ENCODE peak calls at places on chromosome 9, in seven cellular contexts. One of them, this sample, is unnamed.

GRCh38 chr9:111483419-111483861 is 743 bp downstream of the ECPAS start:
- DNase-seq in SK-N-SH: peak
- DNase-seq in WERI-Rb-1: peak
- DNase-seq in Panc1: no peak
- DNase-seq in CD8-positive, alpha-beta T cell: peak
- DNase-seq in ascending aorta: no peak
- DNase-seq in cardiac muscle cell: peak
- DNase-seq in this sample: no peak

GRCh38 chr9:114546851-114547250 is 40.7 kb upstream of the ATP6V1G1 start:
- DNase-seq in Panc1: no peak
- DNase-seq in SK-N-SH: no peak
- DNase-seq in cardiac muscle cell: no peak
- DNase-seq in WERI-Rb-1: no peak
- DNase-seq in ascending aorta: no peak
- DNase-seq in CD8-positive, alpha-beta T cell: no peak
- DNase-seq in this sample: no peak

GRCh38 chr9:33750307-33750838 is 45.0 kb upstream of the PRSS3 start:
- DNase-seq in SK-N-SH: peak
- DNase-seq in CD8-positive, alpha-beta T cell: peak
- DNase-seq in Panc1: no peak
- DNase-seq in cardiac muscle cell: peak
- DNase-seq in ascending aorta: no peak
- DNase-seq in WERI-Rb-1: no peak
- DNase-seq in this sample: no peak

GRCh38 chr9:134895849-134896833 is 15.5 kb downstream of the FCN2 start:
- DNase-seq in SK-N-SH: no peak
- DNase-seq in cardiac muscle cell: peak
- DNase-seq in CD8-positive, alpha-beta T cell: no peak
- DNase-seq in Panc1: no peak
- DNase-seq in WERI-Rb-1: no peak
- DNase-seq in ascending aorta: no peak
- DNase-seq in this sample: peak

GRCh38 chr9:25260056-25260455 is 418.2 kb downstream of the TUSC1 start:
- DNase-seq in WERI-Rb-1: no peak
- DNase-seq in CD8-positive, alpha-beta T cell: no peak
- DNase-seq in ascending aorta: no peak
- DNase-seq in SK-N-SH: no peak
- DNase-seq in Panc1: no peak
- DNase-seq in cardiac muscle cell: no peak
- DNase-seq in this sample: no peak

GRCh38 chr9:122125891-122126331 is 32.8 kb upstream of the TTLL11 start:
- DNase-seq in Panc1: no peak
- DNase-seq in CD8-positive, alpha-beta T cell: no peak
- DNase-seq in ascending aorta: no peak
- DNase-seq in cardiac muscle cell: no peak
- DNase-seq in WERI-Rb-1: peak
- DNase-seq in SK-N-SH: peak
- DNase-seq in this sample: no peak

GRCh38 chr9:19533373-19533772 is 124.6 kb downstream of the ACER2 start:
- DNase-seq in ascending aorta: no peak
- DNase-seq in Panc1: no peak
- DNase-seq in WERI-Rb-1: no peak
- DNase-seq in CD8-positive, alpha-beta T cell: no peak
- DNase-seq in cardiac muscle cell: no peak
- DNase-seq in SK-N-SH: no peak
- DNase-seq in this sample: no peak

GRCh38 chr9:121317737-121318630 is 50.0 kb downstream of the GSN start:
- DNase-seq in WERI-Rb-1: no peak
- DNase-seq in Panc1: no peak
- DNase-seq in CD8-positive, alpha-beta T cell: no peak
- DNase-seq in cardiac muscle cell: no peak
- DNase-seq in ascending aorta: no peak
- DNase-seq in SK-N-SH: no peak
- DNase-seq in this sample: no peak

GRCh38 chr9:107539427-107540154 is 50.0 kb upstream of the KLF4 start:
- DNase-seq in WERI-Rb-1: no peak
- DNase-seq in CD8-positive, alpha-beta T cell: no peak
- DNase-seq in cardiac muscle cell: peak
- DNase-seq in Panc1: no peak
- DNase-seq in ascending aorta: no peak
- DNase-seq in SK-N-SH: no peak
- DNase-seq in this sample: no peak

GRCh38 chr9:137163101-137163661 is 6.7 kb downstream of the LRRC26 start:
- DNase-seq in cardiac muscle cell: peak
- DNase-seq in ascending aorta: no peak
- DNase-seq in CD8-positive, alpha-beta T cell: no peak
- DNase-seq in SK-N-SH: no peak
- DNase-seq in WERI-Rb-1: no peak
- DNase-seq in Panc1: no peak
- DNase-seq in this sample: no peak

GRCh38 chr9:112174965-112175795 is at the start of gene SUSD1:
- DNase-seq in Panc1: no peak
- DNase-seq in SK-N-SH: peak
- DNase-seq in ascending aorta: no peak
- DNase-seq in WERI-Rb-1: peak
- DNase-seq in cardiac muscle cell: peak
- DNase-seq in CD8-positive, alpha-beta T cell: peak
- DNase-seq in this sample: peak

GRCh38 chr9:134571946-134572914 is 69.4 kb upstream of the COL5A1 start:
- DNase-seq in WERI-Rb-1: no peak
- DNase-seq in ascending aorta: no peak
- DNase-seq in cardiac muscle cell: no peak
- DNase-seq in SK-N-SH: no peak
- DNase-seq in Panc1: no peak
- DNase-seq in CD8-positive, alpha-beta T cell: peak
- DNase-seq in this sample: peak

GRCh38 chr9:124635285-124635684 is 128.1 kb upstream of the NR5A1 start:
- DNase-seq in SK-N-SH: no peak
- DNase-seq in CD8-positive, alpha-beta T cell: no peak
- DNase-seq in cardiac muscle cell: no peak
- DNase-seq in ascending aorta: no peak
- DNase-seq in Panc1: no peak
- DNase-seq in WERI-Rb-1: no peak
- DNase-seq in this sample: no peak

GRCh38 chr9:33676746-33677505 is 118.4 kb upstream of the PRSS3 start:
- DNase-seq in ascending aorta: no peak
- DNase-seq in cardiac muscle cell: peak
- DNase-seq in Panc1: no peak
- DNase-seq in CD8-positive, alpha-beta T cell: peak
- DNase-seq in SK-N-SH: peak
- DNase-seq in WERI-Rb-1: peak
- DNase-seq in this sample: peak

GRCh38 chr9:89890326-89890980 is 285.6 kb downstream of the GADD45G start:
- DNase-seq in Panc1: no peak
- DNase-seq in WERI-Rb-1: no peak
- DNase-seq in ascending aorta: no peak
- DNase-seq in SK-N-SH: no peak
- DNase-seq in CD8-positive, alpha-beta T cell: no peak
- DNase-seq in cardiac muscle cell: no peak
- DNase-seq in this sample: no peak

GRCh38 chr9:94819161-94819677 is 92.7 kb downstream of the AOPEP start:
- DNase-seq in cardiac muscle cell: no peak
- DNase-seq in Panc1: no peak
- DNase-seq in ascending aorta: no peak
- DNase-seq in WERI-Rb-1: no peak
- DNase-seq in CD8-positive, alpha-beta T cell: no peak
- DNase-seq in SK-N-SH: peak
- DNase-seq in this sample: no peak

GRCh38 chr9:116697341-116697740 is 10.2 kb downstream of the TRIM32 start:
- DNase-seq in ascending aorta: no peak
- DNase-seq in cardiac muscle cell: no peak
- DNase-seq in WERI-Rb-1: no peak
- DNase-seq in CD8-positive, alpha-beta T cell: no peak
- DNase-seq in SK-N-SH: no peak
- DNase-seq in Panc1: no peak
- DNase-seq in this sample: no peak

GRCh38 chr9:124098141-124098905 is 86.8 kb downstream of the LHX2 start:
- DNase-seq in cardiac muscle cell: no peak
- DNase-seq in SK-N-SH: no peak
- DNase-seq in ascending aorta: no peak
- DNase-seq in CD8-positive, alpha-beta T cell: no peak
- DNase-seq in Panc1: no peak
- DNase-seq in WERI-Rb-1: no peak
- DNase-seq in this sample: no peak

GRCh38 chr9:87342743-87343142 is 154.9 kb upstream of the DAPK1 start:
- DNase-seq in Panc1: no peak
- DNase-seq in WERI-Rb-1: no peak
- DNase-seq in ascending aorta: no peak
- DNase-seq in SK-N-SH: no peak
- DNase-seq in cardiac muscle cell: no peak
- DNase-seq in CD8-positive, alpha-beta T cell: no peak
- DNase-seq in this sample: no peak

DNA sequence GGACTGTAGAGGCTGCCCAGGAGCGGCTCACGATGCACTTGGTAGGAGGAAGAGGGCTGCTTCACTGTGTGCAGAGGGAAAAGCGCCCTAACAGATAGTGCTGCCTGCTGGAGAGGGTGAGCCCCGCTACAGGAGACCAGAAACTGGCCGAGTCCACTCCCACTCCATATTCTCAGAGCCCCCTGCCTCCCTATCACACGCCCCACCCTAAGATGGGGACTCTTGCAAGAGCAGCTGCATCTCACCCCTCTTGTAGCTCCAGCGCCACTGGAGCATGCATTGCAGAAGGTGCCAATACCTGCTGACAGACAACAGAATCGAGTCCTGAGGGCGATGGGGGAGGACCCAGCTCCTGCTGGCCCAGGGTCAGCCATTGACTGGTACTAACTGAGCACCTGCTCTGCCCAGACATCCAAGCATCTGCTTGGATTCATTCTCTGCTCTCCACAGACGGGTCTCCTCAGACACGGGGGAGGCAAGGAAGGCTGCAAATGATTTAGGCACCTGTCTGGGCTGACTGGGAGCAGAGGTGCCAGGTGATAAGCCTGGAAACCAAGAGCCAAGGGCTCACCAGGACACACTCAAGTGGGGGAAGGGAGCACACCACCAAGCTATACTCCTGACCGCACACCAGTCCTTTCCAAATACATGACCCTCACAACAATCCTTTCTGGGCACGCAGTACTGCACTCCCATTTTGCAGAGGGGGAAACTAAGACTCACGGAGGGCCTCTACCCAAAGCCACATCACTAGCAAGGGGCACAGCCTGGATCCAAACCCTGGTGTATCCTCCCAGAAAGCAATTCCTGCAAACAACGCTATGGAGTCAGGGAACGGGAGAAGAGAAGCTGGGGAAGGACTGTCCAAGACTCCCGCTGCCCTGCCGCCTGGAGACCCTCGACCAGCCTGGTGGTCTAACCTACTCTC is 1.6 kb downstream of the BICD2 start:
- DNase-seq in CD8-positive, alpha-beta T cell: no peak
- DNase-seq in ascending aorta: no peak
- DNase-seq in WERI-Rb-1: no peak
- DNase-seq in SK-N-SH: no peak
- DNase-seq in Panc1: no peak
- DNase-seq in cardiac muscle cell: no peak
- DNase-seq in this sample: no peak
- H3K27ac ChIP-seq in CD8-positive, alpha-beta T cell: peak
- H3K27ac ChIP-seq in ascending aorta: peak
- H3K27ac ChIP-seq in WERI-Rb-1: no peak
- H3K27ac ChIP-seq in SK-N-SH: no peak
- H3K27ac ChIP-seq in Panc1: peak
- H3K27ac ChIP-seq in cardiac muscle cell: no peak
- H3K27ac ChIP-seq in this sample: peak

GRCh38 chr9:12778389-12778788 is 3.6 kb downstream of the LURAP1L start:
- DNase-seq in SK-N-SH: no peak
- DNase-seq in WERI-Rb-1: no peak
- DNase-seq in CD8-positive, alpha-beta T cell: no peak
- DNase-seq in cardiac muscle cell: no peak
- DNase-seq in ascending aorta: no peak
- DNase-seq in Panc1: no peak
- DNase-seq in this sample: no peak
- H3K4me3 ChIP-seq in SK-N-SH: no peak
- H3K4me3 ChIP-seq in WERI-Rb-1: no peak
- H3K4me3 ChIP-seq in CD8-positive, alpha-beta T cell: no peak
- H3K4me3 ChIP-seq in cardiac muscle cell: no peak
- H3K4me3 ChIP-seq in ascending aorta: peak
- H3K4me3 ChIP-seq in Panc1: peak
- H3K4me3 ChIP-seq in this sample: peak

DNA sequence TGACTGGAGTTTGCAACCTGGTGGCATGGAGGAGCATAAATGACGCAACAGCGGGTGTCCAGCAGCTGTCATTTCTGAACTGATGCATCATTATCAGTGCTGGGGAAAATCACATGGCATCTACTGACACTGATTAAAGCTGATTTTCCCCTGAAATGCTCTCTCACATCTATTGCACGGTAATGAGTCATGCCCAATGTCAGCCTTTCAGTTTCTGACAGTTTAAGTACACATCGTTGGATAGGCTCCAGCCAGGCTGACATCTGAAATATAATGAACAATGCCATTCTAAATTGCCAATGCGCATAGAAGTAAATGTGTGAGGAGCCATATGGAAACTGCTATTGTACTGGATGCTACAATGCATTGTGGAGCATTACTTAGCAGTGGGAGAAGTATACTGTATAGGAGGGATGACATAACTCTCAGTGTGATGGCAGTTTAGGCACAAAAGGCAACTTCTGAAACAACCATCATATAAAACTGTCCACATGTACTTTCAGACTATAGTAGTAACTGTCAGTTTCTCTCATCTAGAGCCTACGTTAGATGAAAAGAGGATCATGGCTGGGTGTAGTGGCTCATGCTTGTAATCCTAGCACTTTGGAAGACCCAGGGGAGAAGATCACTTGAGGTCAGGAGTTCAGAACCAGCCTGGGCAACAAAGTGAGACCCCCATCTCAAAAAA is 389.3 kb upstream of the DMAC1 start:
- DNase-seq in Panc1: no peak
- DNase-seq in ascending aorta: no peak
- DNase-seq in CD8-positive, alpha-beta T cell: no peak
- DNase-seq in SK-N-SH: peak
- DNase-seq in cardiac muscle cell: no peak
- DNase-seq in WERI-Rb-1: no peak
- DNase-seq in this sample: no peak
- TF ChIP-seq CTCF in Panc1: no peak
- TF ChIP-seq CTCF in ascending aorta: no peak
- TF ChIP-seq CTCF in CD8-positive, alpha-beta T cell: no peak
- TF ChIP-seq CTCF in SK-N-SH: no peak
- TF ChIP-seq CTCF in cardiac muscle cell: no peak
- TF ChIP-seq CTCF in WERI-Rb-1: no peak
- TF ChIP-seq CTCF in this sample: no peak

GRCh38 chr9:130669965-130670364 is 5.6 kb downstream of the PRDM12 start:
- DNase-seq in ascending aorta: no peak
- DNase-seq in SK-N-SH: peak
- DNase-seq in WERI-Rb-1: no peak
- DNase-seq in cardiac muscle cell: no peak
- DNase-seq in CD8-positive, alpha-beta T cell: no peak
- DNase-seq in Panc1: no peak
- DNase-seq in this sample: no peak

GRCh38 chr9:130675396-130675795 is 11.0 kb downstream of the PRDM12 start:
- DNase-seq in Panc1: no peak
- DNase-seq in cardiac muscle cell: no peak
- DNase-seq in ascending aorta: no peak
- DNase-seq in CD8-positive, alpha-beta T cell: no peak
- DNase-seq in SK-N-SH: no peak
- DNase-seq in WERI-Rb-1: no peak
- DNase-seq in this sample: no peak

GRCh38 chr9:130672466-130672865 is 8.1 kb downstream of the PRDM12 start:
- DNase-seq in WERI-Rb-1: no peak
- DNase-seq in CD8-positive, alpha-beta T cell: no peak
- DNase-seq in cardiac muscle cell: no peak
- DNase-seq in Panc1: no peak
- DNase-seq in SK-N-SH: peak
- DNase-seq in ascending aorta: no peak
- DNase-seq in this sample: no peak

GRCh38 chr9:130670644-130671043 is 6.2 kb downstream of the PRDM12 start:
- DNase-seq in SK-N-SH: no peak
- DNase-seq in ascending aorta: no peak
- DNase-seq in Panc1: no peak
- DNase-seq in cardiac muscle cell: no peak
- DNase-seq in WERI-Rb-1: no peak
- DNase-seq in CD8-positive, alpha-beta T cell: no peak
- DNase-seq in this sample: no peak

GRCh38 chr9:130672933-130673615 is 8.7 kb downstream of the PRDM12 start:
- DNase-seq in Panc1: no peak
- DNase-seq in CD8-positive, alpha-beta T cell: no peak
- DNase-seq in SK-N-SH: peak
- DNase-seq in ascending aorta: no peak
- DNase-seq in cardiac muscle cell: no peak
- DNase-seq in WERI-Rb-1: no peak
- DNase-seq in this sample: no peak
- H3K27ac ChIP-seq in Panc1: no peak
- H3K27ac ChIP-seq in CD8-positive, alpha-beta T cell: no peak
- H3K27ac ChIP-seq in SK-N-SH: no peak
- H3K27ac ChIP-seq in ascending aorta: no peak
- H3K27ac ChIP-seq in cardiac muscle cell: no peak
- H3K27ac ChIP-seq in WERI-Rb-1: no peak
- H3K27ac ChIP-seq in this sample: no peak

This sample was measured in lower lobe of right lung.